ENCODE peak calls at places on chromosome 20, in five cellular contexts. One of them, this sample, is unnamed.

GRCh38 chr20:56350842-56351241 is 7.9 kb upstream of the FAM210B start:
- DNase-seq in central memory CD8-positive, alpha-beta T cell: no peak
- DNase-seq in skeletal muscle cell: no peak
- DNase-seq in fibroblast of mammary gland: no peak
- DNase-seq in osteocyte: no peak
- DNase-seq in this sample: no peak

GRCh38 chr20:47679462-47679861 is 105.8 kb downstream of the SULF2 start:
- DNase-seq in central memory CD8-positive, alpha-beta T cell: no peak
- DNase-seq in skeletal muscle cell: no peak
- DNase-seq in fibroblast of mammary gland: no peak
- DNase-seq in osteocyte: no peak
- DNase-seq in this sample: no peak

GRCh38 chr20:36092424-36093024 is 62.0 kb upstream of the EPB41L1 start:
- DNase-seq in central memory CD8-positive, alpha-beta T cell: no peak
- DNase-seq in skeletal muscle cell: no peak
- DNase-seq in fibroblast of mammary gland: no peak
- DNase-seq in osteocyte: no peak
- DNase-seq in this sample: no peak

GRCh38 chr20:42020316-42020715 is 402.1 kb upstream of the CHD6 start:
- DNase-seq in central memory CD8-positive, alpha-beta T cell: no peak
- DNase-seq in skeletal muscle cell: no peak
- DNase-seq in fibroblast of mammary gland: no peak
- DNase-seq in osteocyte: no peak
- DNase-seq in this sample: no peak

GRCh38 chr20:32333988-32334885 is 23.9 kb upstream of the ASXL1 start:
- DNase-seq in central memory CD8-positive, alpha-beta T cell: peak; percentile 41
- DNase-seq in skeletal muscle cell: no peak
- DNase-seq in fibroblast of mammary gland: peak; percentile 65
- DNase-seq in osteocyte: no peak
- DNase-seq in this sample: peak; percentile 67

GRCh38 chr20:31943052-31943471 is 8.8 kb downstream of the PDRG1 start:
- DNase-seq in central memory CD8-positive, alpha-beta T cell: no peak
- DNase-seq in skeletal muscle cell: no peak
- DNase-seq in fibroblast of mammary gland: no peak
- DNase-seq in osteocyte: no peak
- DNase-seq in this sample: peak; percentile 22

GRCh38 chr20:34037767-34038166 is 44.1 kb downstream of the RALY start:
- DNase-seq in central memory CD8-positive, alpha-beta T cell: no peak
- DNase-seq in skeletal muscle cell: peak; percentile 24
- DNase-seq in fibroblast of mammary gland: peak; percentile 37
- DNase-seq in osteocyte: no peak
- DNase-seq in this sample: peak; percentile 31

GRCh38 chr20:18831830-18832229 is 18.2 kb downstream of the SCP2D1 start:
- DNase-seq in central memory CD8-positive, alpha-beta T cell: no peak
- DNase-seq in skeletal muscle cell: no peak
- DNase-seq in fibroblast of mammary gland: peak; percentile 27
- DNase-seq in osteocyte: no peak
- DNase-seq in this sample: peak; percentile 8

GRCh38 chr20:57598060-57598459 is 22.2 kb downstream of the ZBP1 start:
- DNase-seq in central memory CD8-positive, alpha-beta T cell: no peak
- DNase-seq in skeletal muscle cell: no peak
- DNase-seq in fibroblast of mammary gland: no peak
- DNase-seq in osteocyte: no peak
- DNase-seq in this sample: no peak

GRCh38 chr20:3398681-3399252 is 8.7 kb downstream of the DNAAF9 start:
- DNase-seq in central memory CD8-positive, alpha-beta T cell: no peak
- DNase-seq in skeletal muscle cell: no peak
- DNase-seq in fibroblast of mammary gland: peak; percentile 27
- DNase-seq in osteocyte: no peak
- DNase-seq in this sample: no peak

GRCh38 chr20:58020656-58021454 is 207.6 kb downstream of the ANKRD60 start:
- DNase-seq in central memory CD8-positive, alpha-beta T cell: no peak
- DNase-seq in skeletal muscle cell: no peak
- DNase-seq in fibroblast of mammary gland: no peak
- DNase-seq in osteocyte: peak; percentile 73
- DNase-seq in this sample: no peak

GRCh38 chr20:14604143-14604542 is 266.7 kb upstream of the FLRT3 start:
- DNase-seq in central memory CD8-positive, alpha-beta T cell: no peak
- DNase-seq in skeletal muscle cell: no peak
- DNase-seq in fibroblast of mammary gland: no peak
- DNase-seq in osteocyte: no peak
- DNase-seq in this sample: no peak

GRCh38 chr20:57867181-57867803 is 157.5 kb upstream of the PMEPA1 start:
- DNase-seq in central memory CD8-positive, alpha-beta T cell: no peak
- DNase-seq in skeletal muscle cell: no peak
- DNase-seq in fibroblast of mammary gland: no peak
- DNase-seq in osteocyte: peak; percentile 60
- DNase-seq in this sample: no peak

GRCh38 chr20:11716239-11716944 is 201.3 kb upstream of the BTBD3 start:
- DNase-seq in central memory CD8-positive, alpha-beta T cell: no peak
- DNase-seq in skeletal muscle cell: peak; percentile 73
- DNase-seq in fibroblast of mammary gland: peak; percentile 62
- DNase-seq in osteocyte: no peak
- DNase-seq in this sample: peak; percentile 72

GRCh38 chr20:38447931-38448675 is 13.0 kb upstream of the SNHG17 start:
- DNase-seq in central memory CD8-positive, alpha-beta T cell: no peak
- DNase-seq in skeletal muscle cell: no peak
- DNase-seq in fibroblast of mammary gland: no peak
- DNase-seq in osteocyte: no peak
- DNase-seq in this sample: no peak

GRCh38 chr20:44581515-44581914 is 864 bp upstream of the PKIG start:
- DNase-seq in central memory CD8-positive, alpha-beta T cell: no peak
- DNase-seq in skeletal muscle cell: no peak
- DNase-seq in fibroblast of mammary gland: peak; percentile 62
- DNase-seq in osteocyte: no peak
- DNase-seq in this sample: peak; percentile 54

GRCh38 chr20:18524646-18525045 is 16.9 kb downstream of the SEC23B start:
- DNase-seq in central memory CD8-positive, alpha-beta T cell: no peak
- DNase-seq in skeletal muscle cell: peak; percentile 41
- DNase-seq in fibroblast of mammary gland: peak; percentile 92
- DNase-seq in osteocyte: no peak
- DNase-seq in this sample: peak; percentile 29

GRCh38 chr20:37737806-37738442 is 44.1 kb downstream of the CTNNBL1 start:
- DNase-seq in central memory CD8-positive, alpha-beta T cell: no peak
- DNase-seq in skeletal muscle cell: no peak
- DNase-seq in fibroblast of mammary gland: no peak
- DNase-seq in osteocyte: no peak
- DNase-seq in this sample: no peak

GRCh38 chr20:6866741-6867140 is 99.3 kb downstream of the BMP2 start:
- DNase-seq in central memory CD8-positive, alpha-beta T cell: no peak
- DNase-seq in skeletal muscle cell: no peak
- DNase-seq in fibroblast of mammary gland: no peak
- DNase-seq in osteocyte: no peak
- DNase-seq in this sample: no peak

GRCh38 chr20:64104667-64105451 is 2.5 kb downstream of the NPBWR2 start:
- DNase-seq in central memory CD8-positive, alpha-beta T cell: peak; percentile 8
- DNase-seq in skeletal muscle cell: no peak
- DNase-seq in fibroblast of mammary gland: no peak
- DNase-seq in osteocyte: no peak
- DNase-seq in this sample: no peak

GRCh38 chr20:9059931-9060330 is 9.0 kb upstream of the PLCB4 start:
- DNase-seq in central memory CD8-positive, alpha-beta T cell: no peak
- DNase-seq in skeletal muscle cell: no peak
- DNase-seq in fibroblast of mammary gland: peak; percentile 60
- DNase-seq in osteocyte: no peak
- DNase-seq in this sample: no peak

GRCh38 chr20:25127761-25128537 is 46.0 kb upstream of the VSX1 start:
- DNase-seq in central memory CD8-positive, alpha-beta T cell: no peak
- DNase-seq in skeletal muscle cell: no peak
- DNase-seq in fibroblast of mammary gland: no peak
- DNase-seq in osteocyte: no peak
- DNase-seq in this sample: no peak

GRCh38 chr20:57930328-57930727 is 220.5 kb upstream of the PMEPA1 start:
- DNase-seq in central memory CD8-positive, alpha-beta T cell: no peak
- DNase-seq in skeletal muscle cell: no peak
- DNase-seq in fibroblast of mammary gland: no peak
- DNase-seq in osteocyte: no peak
- DNase-seq in this sample: no peak

GRCh38 chr20:50475879-50476292 is 34.3 kb upstream of the PTPN1 start:
- DNase-seq in central memory CD8-positive, alpha-beta T cell: no peak
- DNase-seq in skeletal muscle cell: no peak
- DNase-seq in fibroblast of mammary gland: peak; percentile 68
- DNase-seq in osteocyte: no peak
- DNase-seq in this sample: peak; percentile 61

GRCh38 chr20:32463642-32464400 is 105.7 kb downstream of the ASXL1 start:
- DNase-seq in central memory CD8-positive, alpha-beta T cell: no peak
- DNase-seq in skeletal muscle cell: no peak
- DNase-seq in fibroblast of mammary gland: no peak
- DNase-seq in osteocyte: no peak
- DNase-seq in this sample: no peak

GRCh38 chr20:8744228-8744844 is 324.6 kb upstream of the PLCB4 start:
- DNase-seq in central memory CD8-positive, alpha-beta T cell: no peak
- DNase-seq in skeletal muscle cell: peak; percentile 86
- DNase-seq in fibroblast of mammary gland: peak; percentile 90
- DNase-seq in osteocyte: no peak
- DNase-seq in this sample: peak; percentile 67

GRCh38 chr20:4225778-4226177 is 210.4 kb upstream of the RNF24 start:
- DNase-seq in central memory CD8-positive, alpha-beta T cell: no peak
- DNase-seq in skeletal muscle cell: peak; percentile 98
- DNase-seq in fibroblast of mammary gland: peak; percentile 98
- DNase-seq in osteocyte: no peak
- DNase-seq in this sample: peak; percentile 94

GRCh38 chr20:62650551-62651284 is 8.4 kb downstream of the SLCO4A1 start:
- DNase-seq in central memory CD8-positive, alpha-beta T cell: no peak
- DNase-seq in skeletal muscle cell: no peak
- DNase-seq in fibroblast of mammary gland: no peak
- DNase-seq in osteocyte: no peak
- DNase-seq in this sample: no peak

GRCh38 chr20:49447946-49448809 is 34.3 kb downstream of the KCNB1 start:
- DNase-seq in central memory CD8-positive, alpha-beta T cell: no peak
- DNase-seq in skeletal muscle cell: peak; percentile 9
- DNase-seq in fibroblast of mammary gland: peak; percentile 30
- DNase-seq in osteocyte: no peak
- DNase-seq in this sample: peak; percentile 75

GRCh38 chr20:40493071-40493470 is 196.0 kb downstream of the MAFB start:
- DNase-seq in central memory CD8-positive, alpha-beta T cell: no peak
- DNase-seq in skeletal muscle cell: no peak
- DNase-seq in fibroblast of mammary gland: peak; percentile 83
- DNase-seq in osteocyte: no peak
- DNase-seq in this sample: peak; percentile 91

GRCh38 chr20:13545755-13546154 is 93.0 kb downstream of the TASP1 start:
- DNase-seq in central memory CD8-positive, alpha-beta T cell: no peak
- DNase-seq in skeletal muscle cell: no peak
- DNase-seq in fibroblast of mammary gland: no peak
- DNase-seq in osteocyte: no peak
- DNase-seq in this sample: no peak

This sample was measured in cardiac fibroblast.